ENCODE peak calls at places on chromosome 19, in ten cellular contexts. One of them, this sample, is unnamed.
A peak's percentile ranks its signal among the peaks of the same experiment; 100 is the strongest.

GRCh38 chr19:19224852-19225494 is 13.2 kb downstream of the NCAN start:
- DNase-seq in psoas muscle: peak; percentile 60
- DNase-seq in breast epithelium: peak; percentile 53
- DNase-seq in NCI-H1930: peak; percentile 36
- DNase-seq in neuronal stem cell: peak; percentile 65
- DNase-seq in stimulated activated CD8-positive, alpha-beta memory T cell treated with anti-CD3 and anti-CD28 coated beads, Interleukin-12 subunit alpha, Interleukin-12 subunit beta, amount 100 ng/mL, for 4 hours: peak; percentile 58
- DNase-seq in caudate nucleus: no peak
- DNase-seq in myocyte: peak; percentile 50
- DNase-seq in activated gamma-delta T cell treated with anti-CD3 and anti-CD28 coated beads, Interleukin-2, amount 50 U/mL, for 16 hours: peak; percentile 66
- DNase-seq in amygdala: no peak
- DNase-seq in this sample: peak; percentile 71

GRCh38 chr19:47446534-47447469 is 24.9 kb downstream of the SLC8A2 start:
- DNase-seq in psoas muscle: no peak
- DNase-seq in breast epithelium: no peak
- DNase-seq in NCI-H1930: peak; percentile 84
- DNase-seq in neuronal stem cell: no peak
- DNase-seq in stimulated activated CD8-positive, alpha-beta memory T cell treated with anti-CD3 and anti-CD28 coated beads, Interleukin-12 subunit alpha, Interleukin-12 subunit beta, amount 100 ng/mL, for 4 hours: no peak
- DNase-seq in caudate nucleus: no peak
- DNase-seq in myocyte: no peak
- DNase-seq in activated gamma-delta T cell treated with anti-CD3 and anti-CD28 coated beads, Interleukin-2, amount 50 U/mL, for 16 hours: no peak
- DNase-seq in amygdala: no peak
- DNase-seq in this sample: no peak

GRCh38 chr19:20858218-20858617 is 64.8 kb upstream of the ZNF85 start:
- DNase-seq in psoas muscle: no peak
- DNase-seq in breast epithelium: no peak
- DNase-seq in NCI-H1930: no peak
- DNase-seq in neuronal stem cell: no peak
- DNase-seq in stimulated activated CD8-positive, alpha-beta memory T cell treated with anti-CD3 and anti-CD28 coated beads, Interleukin-12 subunit alpha, Interleukin-12 subunit beta, amount 100 ng/mL, for 4 hours: no peak
- DNase-seq in caudate nucleus: no peak
- DNase-seq in myocyte: no peak
- DNase-seq in activated gamma-delta T cell treated with anti-CD3 and anti-CD28 coated beads, Interleukin-2, amount 50 U/mL, for 16 hours: no peak
- DNase-seq in amygdala: no peak
- DNase-seq in this sample: no peak

GRCh38 chr19:48878219-48879024 is 6.2 kb downstream of the PPP1R15A start:
- DNase-seq in psoas muscle: no peak
- DNase-seq in breast epithelium: no peak
- DNase-seq in NCI-H1930: no peak
- DNase-seq in neuronal stem cell: no peak
- DNase-seq in stimulated activated CD8-positive, alpha-beta memory T cell treated with anti-CD3 and anti-CD28 coated beads, Interleukin-12 subunit alpha, Interleukin-12 subunit beta, amount 100 ng/mL, for 4 hours: no peak
- DNase-seq in caudate nucleus: no peak
- DNase-seq in myocyte: no peak
- DNase-seq in activated gamma-delta T cell treated with anti-CD3 and anti-CD28 coated beads, Interleukin-2, amount 50 U/mL, for 16 hours: no peak
- DNase-seq in amygdala: no peak
- DNase-seq in this sample: no peak

GRCh38 chr19:32798201-32798600 is 71.4 kb downstream of the SLC7A9 start:
- DNase-seq in psoas muscle: no peak
- DNase-seq in breast epithelium: no peak
- DNase-seq in NCI-H1930: no peak
- DNase-seq in neuronal stem cell: no peak
- DNase-seq in stimulated activated CD8-positive, alpha-beta memory T cell treated with anti-CD3 and anti-CD28 coated beads, Interleukin-12 subunit alpha, Interleukin-12 subunit beta, amount 100 ng/mL, for 4 hours: no peak
- DNase-seq in caudate nucleus: no peak
- DNase-seq in myocyte: peak; percentile 67
- DNase-seq in activated gamma-delta T cell treated with anti-CD3 and anti-CD28 coated beads, Interleukin-2, amount 50 U/mL, for 16 hours: no peak
- DNase-seq in amygdala: no peak
- DNase-seq in this sample: no peak

GRCh38 chr19:33400856-33401682 is 27.6 kb downstream of the CEBPG start:
- DNase-seq in psoas muscle: no peak
- DNase-seq in breast epithelium: peak; percentile 39
- DNase-seq in NCI-H1930: no peak
- DNase-seq in neuronal stem cell: no peak
- DNase-seq in stimulated activated CD8-positive, alpha-beta memory T cell treated with anti-CD3 and anti-CD28 coated beads, Interleukin-12 subunit alpha, Interleukin-12 subunit beta, amount 100 ng/mL, for 4 hours: no peak
- DNase-seq in caudate nucleus: no peak
- DNase-seq in myocyte: no peak
- DNase-seq in activated gamma-delta T cell treated with anti-CD3 and anti-CD28 coated beads, Interleukin-2, amount 50 U/mL, for 16 hours: no peak
- DNase-seq in amygdala: no peak
- DNase-seq in this sample: no peak

GRCh38 chr19:46349311-46349993 is 2.6 kb downstream of the PPP5C start:
- DNase-seq in psoas muscle: no peak
- DNase-seq in breast epithelium: no peak
- DNase-seq in NCI-H1930: no peak
- DNase-seq in neuronal stem cell: no peak
- DNase-seq in stimulated activated CD8-positive, alpha-beta memory T cell treated with anti-CD3 and anti-CD28 coated beads, Interleukin-12 subunit alpha, Interleukin-12 subunit beta, amount 100 ng/mL, for 4 hours: no peak
- DNase-seq in caudate nucleus: no peak
- DNase-seq in myocyte: no peak
- DNase-seq in activated gamma-delta T cell treated with anti-CD3 and anti-CD28 coated beads, Interleukin-2, amount 50 U/mL, for 16 hours: no peak
- DNase-seq in amygdala: no peak
- DNase-seq in this sample: no peak

GRCh38 chr19:47353307-47353712 is 4.2 kb downstream of the DHX34 start:
- DNase-seq in psoas muscle: no peak
- DNase-seq in breast epithelium: no peak
- DNase-seq in NCI-H1930: no peak
- DNase-seq in neuronal stem cell: no peak
- DNase-seq in stimulated activated CD8-positive, alpha-beta memory T cell treated with anti-CD3 and anti-CD28 coated beads, Interleukin-12 subunit alpha, Interleukin-12 subunit beta, amount 100 ng/mL, for 4 hours: no peak
- DNase-seq in caudate nucleus: no peak
- DNase-seq in myocyte: no peak
- DNase-seq in activated gamma-delta T cell treated with anti-CD3 and anti-CD28 coated beads, Interleukin-2, amount 50 U/mL, for 16 hours: no peak
- DNase-seq in amygdala: no peak
- DNase-seq in this sample: no peak

GRCh38 chr19:49506575-49507105 is 5.8 kb upstream of the FCGRT start:
- DNase-seq in psoas muscle: peak; percentile 47
- DNase-seq in breast epithelium: no peak
- DNase-seq in NCI-H1930: no peak
- DNase-seq in neuronal stem cell: peak; percentile 66
- DNase-seq in stimulated activated CD8-positive, alpha-beta memory T cell treated with anti-CD3 and anti-CD28 coated beads, Interleukin-12 subunit alpha, Interleukin-12 subunit beta, amount 100 ng/mL, for 4 hours: peak; percentile 51
- DNase-seq in caudate nucleus: no peak
- DNase-seq in myocyte: peak; percentile 48
- DNase-seq in activated gamma-delta T cell treated with anti-CD3 and anti-CD28 coated beads, Interleukin-2, amount 50 U/mL, for 16 hours: peak; percentile 72
- DNase-seq in amygdala: no peak
- DNase-seq in this sample: peak; percentile 53

GRCh38 chr19:5594521-5594950 is 26.8 kb upstream of the TINCR start:
- DNase-seq in psoas muscle: no peak
- DNase-seq in breast epithelium: no peak
- DNase-seq in NCI-H1930: no peak
- DNase-seq in neuronal stem cell: no peak
- DNase-seq in stimulated activated CD8-positive, alpha-beta memory T cell treated with anti-CD3 and anti-CD28 coated beads, Interleukin-12 subunit alpha, Interleukin-12 subunit beta, amount 100 ng/mL, for 4 hours: no peak
- DNase-seq in caudate nucleus: no peak
- DNase-seq in myocyte: no peak
- DNase-seq in activated gamma-delta T cell treated with anti-CD3 and anti-CD28 coated beads, Interleukin-2, amount 50 U/mL, for 16 hours: no peak
- DNase-seq in amygdala: no peak
- DNase-seq in this sample: no peak

GRCh38 chr19:19259741-19260140 is 13.4 kb downstream of the TM6SF2 start:
- DNase-seq in psoas muscle: no peak
- DNase-seq in breast epithelium: no peak
- DNase-seq in NCI-H1930: no peak
- DNase-seq in neuronal stem cell: no peak
- DNase-seq in stimulated activated CD8-positive, alpha-beta memory T cell treated with anti-CD3 and anti-CD28 coated beads, Interleukin-12 subunit alpha, Interleukin-12 subunit beta, amount 100 ng/mL, for 4 hours: no peak
- DNase-seq in caudate nucleus: peak; percentile 11
- DNase-seq in myocyte: no peak
- DNase-seq in activated gamma-delta T cell treated with anti-CD3 and anti-CD28 coated beads, Interleukin-2, amount 50 U/mL, for 16 hours: no peak
- DNase-seq in amygdala: no peak
- DNase-seq in this sample: no peak

GRCh38 chr19:3655402-3656072 is 28.9 kb upstream of the CACTIN start:
- DNase-seq in psoas muscle: peak; percentile 55
- DNase-seq in breast epithelium: no peak
- DNase-seq in NCI-H1930: no peak
- DNase-seq in neuronal stem cell: no peak
- DNase-seq in stimulated activated CD8-positive, alpha-beta memory T cell treated with anti-CD3 and anti-CD28 coated beads, Interleukin-12 subunit alpha, Interleukin-12 subunit beta, amount 100 ng/mL, for 4 hours: no peak
- DNase-seq in caudate nucleus: peak; percentile 59
- DNase-seq in myocyte: peak; percentile 100
- DNase-seq in activated gamma-delta T cell treated with anti-CD3 and anti-CD28 coated beads, Interleukin-2, amount 50 U/mL, for 16 hours: no peak
- DNase-seq in amygdala: peak; percentile 35
- DNase-seq in this sample: peak; percentile 26

GRCh38 chr19:13428352-13428751 is 77.9 kb downstream of the CACNA1A start:
- DNase-seq in psoas muscle: no peak
- DNase-seq in breast epithelium: no peak
- DNase-seq in NCI-H1930: no peak
- DNase-seq in neuronal stem cell: no peak
- DNase-seq in stimulated activated CD8-positive, alpha-beta memory T cell treated with anti-CD3 and anti-CD28 coated beads, Interleukin-12 subunit alpha, Interleukin-12 subunit beta, amount 100 ng/mL, for 4 hours: no peak
- DNase-seq in caudate nucleus: no peak
- DNase-seq in myocyte: peak; percentile 4
- DNase-seq in activated gamma-delta T cell treated with anti-CD3 and anti-CD28 coated beads, Interleukin-2, amount 50 U/mL, for 16 hours: no peak
- DNase-seq in amygdala: no peak
- DNase-seq in this sample: no peak

GRCh38 chr19:47019431-47020041 is at the start of gene NPAS1:
- DNase-seq in psoas muscle: no peak
- DNase-seq in breast epithelium: no peak
- DNase-seq in NCI-H1930: no peak
- DNase-seq in neuronal stem cell: no peak
- DNase-seq in stimulated activated CD8-positive, alpha-beta memory T cell treated with anti-CD3 and anti-CD28 coated beads, Interleukin-12 subunit alpha, Interleukin-12 subunit beta, amount 100 ng/mL, for 4 hours: no peak
- DNase-seq in caudate nucleus: no peak
- DNase-seq in myocyte: no peak
- DNase-seq in activated gamma-delta T cell treated with anti-CD3 and anti-CD28 coated beads, Interleukin-2, amount 50 U/mL, for 16 hours: no peak
- DNase-seq in amygdala: no peak
- DNase-seq in this sample: peak; percentile 25

GRCh38 chr19:49528211-49528771 is 488 bp downstream of the RCN3 start:
- DNase-seq in psoas muscle: peak; percentile 52
- DNase-seq in breast epithelium: no peak
- DNase-seq in NCI-H1930: no peak
- DNase-seq in neuronal stem cell: no peak
- DNase-seq in stimulated activated CD8-positive, alpha-beta memory T cell treated with anti-CD3 and anti-CD28 coated beads, Interleukin-12 subunit alpha, Interleukin-12 subunit beta, amount 100 ng/mL, for 4 hours: no peak
- DNase-seq in caudate nucleus: no peak
- DNase-seq in myocyte: peak; percentile 56
- DNase-seq in activated gamma-delta T cell treated with anti-CD3 and anti-CD28 coated beads, Interleukin-2, amount 50 U/mL, for 16 hours: no peak
- DNase-seq in amygdala: no peak
- DNase-seq in this sample: no peak

GRCh38 chr19:367963-368623 is 23.5 kb upstream of the MIER2 start:
- DNase-seq in psoas muscle: no peak
- DNase-seq in breast epithelium: no peak
- DNase-seq in NCI-H1930: no peak
- DNase-seq in neuronal stem cell: no peak
- DNase-seq in stimulated activated CD8-positive, alpha-beta memory T cell treated with anti-CD3 and anti-CD28 coated beads, Interleukin-12 subunit alpha, Interleukin-12 subunit beta, amount 100 ng/mL, for 4 hours: no peak
- DNase-seq in caudate nucleus: no peak
- DNase-seq in myocyte: no peak
- DNase-seq in activated gamma-delta T cell treated with anti-CD3 and anti-CD28 coated beads, Interleukin-2, amount 50 U/mL, for 16 hours: no peak
- DNase-seq in amygdala: peak; percentile 43
- DNase-seq in this sample: no peak

GRCh38 chr19:50496189-50497029 is 14.6 kb downstream of the JOSD2 start:
- DNase-seq in psoas muscle: peak; percentile 52
- DNase-seq in breast epithelium: no peak
- DNase-seq in NCI-H1930: no peak
- DNase-seq in neuronal stem cell: no peak
- DNase-seq in stimulated activated CD8-positive, alpha-beta memory T cell treated with anti-CD3 and anti-CD28 coated beads, Interleukin-12 subunit alpha, Interleukin-12 subunit beta, amount 100 ng/mL, for 4 hours: no peak
- DNase-seq in caudate nucleus: peak; percentile 94
- DNase-seq in myocyte: peak; percentile 83
- DNase-seq in activated gamma-delta T cell treated with anti-CD3 and anti-CD28 coated beads, Interleukin-2, amount 50 U/mL, for 16 hours: no peak
- DNase-seq in amygdala: peak; percentile 89
- DNase-seq in this sample: no peak